ENCODE peak calls at places on chromosomes 1 and 21, in four cellular contexts. X is K562, C is SK-N-SH, I is H1. B is an unnamed sample.

GRCh38 chr1:204093421-204093717 is 20.5 kb downstream of the SOX13 start:
- DNase-seq in X (no peak), C (peak), I (no peak), B (no peak)

GRCh38 chr1:21337459-21337930 is 47.2 kb upstream of the ECE1 start:
- DNase-seq in X (no peak), C (no peak), I (no peak), B (no peak)

GRCh38 chr1:230276401-230276800 is 149.7 kb downstream of the PGBD5 start:
- DNase-seq in X (no peak), C (no peak), I (no peak), B (peak)

GRCh38 chr1:245873068-245873467 is 634.0 kb downstream of the SMYD3 start:
- DNase-seq in X (no peak), C (no peak), I (no peak), B (no peak)

GRCh38 chr1:7448986-7449385 is 322.1 kb upstream of the VAMP3 start:
- DNase-seq in X (no peak), C (no peak), I (no peak), B (no peak)

GRCh38 chr1:84634536-84635205 is 55.6 kb downstream of the SSX2IP start:
- DNase-seq in X (no peak), C (no peak), I (peak), B (no peak)

GRCh38 chr1:53582211-53583020 is 123.2 kb downstream of the DMRTB1 start:
- DNase-seq in X (peak), C (no peak), I (no peak), B (no peak)

GRCh38 chr1:85460555-85461088 is 4.3 kb downstream of the DDAH1 start:
- DNase-seq in X (no peak), C (no peak), I (no peak), B (no peak)

GRCh38 chr1:88098881-88099280 is 585.2 kb upstream of the PKN2 start:
- DNase-seq in X (no peak), C (no peak), I (no peak), B (no peak)

GRCh38 chr1:202569393-202570322 is 140.6 kb downstream of the SYT2 start:
- DNase-seq in X (no peak), C (no peak), I (no peak), B (no peak)

GRCh38 chr1:248815407-248816034 is 10.2 kb downstream of the SH3BP5L start:
- DNase-seq in X (no peak), C (no peak), I (no peak), B (no peak)

GRCh38 chr1:94974824-94975223 is 47.9 kb upstream of the CNN3 start:
- DNase-seq in X (no peak), C (no peak), I (no peak), B (no peak)

GRCh38 chr1:110056776-110057175 is 13.7 kb downstream of the ALX3 start:
- DNase-seq in X (no peak), C (no peak), I (no peak), B (no peak)

GRCh38 chr21:37257967-37258877 is 8.9 kb downstream of the VPS26C start:
- DNase-seq in X (no peak), C (peak), I (no peak), B (peak)

GRCh38 chr1:93666613-93667384 is 14.8 kb downstream of the BCAR3 start:
- DNase-seq in X (no peak), C (no peak), I (no peak), B (peak)

GRCh38 chr21:26148071-26148470 is 22.5 kb downstream of the APP start:
- DNase-seq in X (no peak), C (no peak), I (no peak), B (peak)

GRCh38 chr1:52455686-52456085 is 51.3 kb downstream of the PRPF38A start:
- DNase-seq in X (no peak), C (no peak), I (no peak), B (no peak)

GRCh38 chr1:16068356-16069270 is 4.8 kb downstream of the FAM131C start:
- DNase-seq in X (no peak), C (no peak), I (no peak), B (no peak)

GRCh38 chr21:27532081-27532480 is 565.2 kb upstream of the ADAMTS5 start:
- DNase-seq in X (no peak), C (no peak), I (no peak), B (no peak)

GRCh38 chr1:23984417-23985186 is 4.5 kb upstream of the SRSF10 start:
- DNase-seq in X (no peak), C (peak), I (no peak), B (no peak)

GRCh38 chr1:77536813-77537212 is 145.6 kb downstream of the ZZZ3 start:
- DNase-seq in X (no peak), C (no peak), I (no peak), B (no peak)

GRCh38 chr1:218521414-218522169 is 176.5 kb downstream of the TGFB2 start:
- DNase-seq in X (peak), C (no peak), I (peak), B (peak)

GRCh38 chr1:162080472-162081015 is 11.1 kb downstream of the NOS1AP start:
- DNase-seq in X (no peak), C (no peak), I (no peak), B (no peak)

GRCh38 chr1:245606157-245606725 is 451.5 kb downstream of the KIF26B start:
- DNase-seq in X (no peak), C (peak), I (no peak), B (no peak)

GRCh38 chr1:46996659-46997281 is 26.7 kb upstream of the CYP4X1 start:
- DNase-seq in X (peak), C (no peak), I (no peak), B (no peak)

GRCh38 chr1:173190101-173190895 is 16.8 kb downstream of the TNFSF4 start:
- DNase-seq in X (no peak), C (no peak), I (no peak), B (no peak)

GRCh38 chr1:83905315-83905907 is 93.5 kb downstream of the TTLL7 start:
- DNase-seq in X (peak), C (peak), I (no peak), B (no peak)

GRCh38 chr1:25711555-25712298 is 88.3 kb upstream of the SELENON start:
- DNase-seq in X (peak), C (no peak), I (no peak), B (no peak)

GRCh38 chr1:2801535-2802291 is at the start of gene TTC34:
- DNase-seq in X (peak), C (peak), I (no peak), B (peak)

DNA sequence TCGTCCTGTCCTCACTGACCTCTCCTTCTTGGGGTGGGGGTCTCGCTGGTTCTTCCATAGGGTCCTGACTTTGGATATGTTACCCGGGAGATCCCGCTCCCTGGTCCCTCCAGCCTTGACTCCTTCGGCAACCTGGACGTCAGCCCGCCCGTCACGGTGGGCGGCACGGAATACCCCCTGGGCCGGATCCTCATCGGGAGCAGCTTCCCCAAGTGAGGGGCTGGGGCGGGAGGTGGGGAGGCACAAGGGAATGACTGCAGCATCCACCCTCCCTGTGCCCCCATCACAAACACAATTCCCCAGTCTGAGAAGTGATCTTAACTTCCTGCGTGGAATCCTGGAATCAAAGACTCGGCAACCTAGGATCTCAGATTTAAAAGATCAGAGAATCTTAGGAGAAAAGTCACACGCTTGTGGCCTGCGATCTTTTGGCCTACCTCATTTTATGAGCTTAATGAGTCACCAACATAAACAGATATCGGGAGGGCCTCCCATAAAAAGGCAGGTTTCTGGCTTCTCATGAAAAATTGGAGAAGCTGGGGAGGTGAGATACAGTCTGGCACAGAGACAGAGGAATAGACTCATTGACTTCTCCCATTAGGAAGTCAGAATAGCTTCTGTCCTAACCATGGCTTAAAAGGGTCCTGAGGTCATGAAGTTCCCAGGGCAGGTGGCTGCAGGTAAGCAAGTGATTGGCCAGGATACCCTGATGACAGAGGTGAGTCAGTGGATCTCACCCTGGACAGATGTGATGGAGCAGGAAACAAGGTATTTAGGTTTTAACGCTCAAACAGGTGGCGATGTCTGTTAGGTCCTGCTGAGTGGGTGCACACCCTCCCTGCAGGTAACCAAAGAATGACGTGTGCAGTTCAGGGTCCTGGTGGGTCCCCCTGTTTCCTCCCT is 15.9 kb upstream of the PADI3 start:
- DNase-seq in X (no peak), C (no peak), I (no peak), B (no peak)
- TF ChIP-seq TEAD4 in X (no peak), C (no peak), I (no peak), B (no peak)

GRCh38 chr21:32475162-32475812 is 62.8 kb downstream of the EVA1C start:
- DNase-seq in X (no peak), C (no peak), I (no peak), B (no peak)
- TF ChIP-seq TEAD4 in X (no peak), C (no peak), I (no peak), B (no peak)

GRCh38 chr1:60875139-60875538 is 207.2 kb upstream of the NFIA start:
- DNase-seq in X (no peak), C (no peak), I (no peak), B (no peak)
- TF ChIP-seq TEAD4 in X (no peak), C (no peak), I (no peak), B (no peak)

DNA sequence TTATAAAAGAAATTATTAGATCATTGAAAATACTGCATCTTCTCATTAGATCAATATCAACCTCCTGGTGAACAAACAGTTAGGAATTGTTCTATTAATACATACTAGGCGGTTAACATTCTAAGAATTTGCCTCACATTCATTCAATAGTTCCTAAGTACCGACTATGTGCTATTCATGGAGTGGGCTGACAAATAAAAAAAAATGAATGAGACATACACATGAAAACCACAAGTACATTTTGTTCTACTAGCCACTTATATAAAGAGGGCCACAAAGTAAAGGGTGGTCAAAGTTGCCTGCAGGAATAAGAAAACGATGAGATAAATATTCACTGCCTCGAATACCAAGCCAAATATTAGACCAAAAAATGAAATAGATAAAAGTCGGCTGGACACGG is 294.4 kb downstream of the SDCCAG8 start:
- DNase-seq in X (no peak), C (no peak), I (no peak), B (no peak)
- TF ChIP-seq TEAD4 in X (no peak), C (no peak), I (no peak), B (no peak)

GRCh38 chr1:151062738-151063371 is 2.7 kb downstream of the MLLT11 start:
- DNase-seq in X (peak), C (peak), I (no peak), B (no peak)
- TF ChIP-seq TEAD4 in X (no peak), C (no peak), I (no peak), B (no peak)

GRCh38 chr1:149899460-149900284 is at the start of gene BOLA1:
- DNase-seq in X (no peak), C (peak), I (peak), B (peak)
- TF ChIP-seq TEAD4 in X (no peak), C (no peak), I (no peak), B (no peak)

GRCh38 chr21:20570824-20571232 is 427.4 kb upstream of the NCAM2 start:
- DNase-seq in X (peak), C (no peak), I (peak), B (peak)
- TF ChIP-seq TEAD4 in X (peak), C (no peak), I (no peak), B (no peak)

GRCh38 chr1:30927448-30927847 is 18.9 kb upstream of the SDC3 start:
- DNase-seq in X (no peak), C (no peak), I (no peak), B (no peak)
- TF ChIP-seq TEAD4 in X (no peak), C (no peak), I (no peak), B (no peak)

GRCh38 chr1:178869114-178869697 is 1.7 kb downstream of the ANGPTL1 start:
- DNase-seq in X (no peak), C (no peak), I (no peak), B (no peak)

GRCh38 chr1:178874966-178875365 is 4.1 kb upstream of the ANGPTL1 start:
- DNase-seq in X (no peak), C (no peak), I (no peak), B (no peak)

GRCh38 chr1:178868700-178869099 is 2.2 kb downstream of the ANGPTL1 start:
- DNase-seq in X (no peak), C (no peak), I (no peak), B (no peak)

GRCh38 chr1:178870944-178871343 is at the start of gene ANGPTL1:
- DNase-seq in X (no peak), C (no peak), I (no peak), B (no peak)

GRCh38 chr1:178871551-178872320 is 859 bp upstream of the ANGPTL1 start:
- DNase-seq in X (no peak), C (no peak), I (no peak), B (no peak)
- TF ChIP-seq TEAD4 in X (no peak), C (no peak), I (no peak), B (no peak)